ENCODE peak calls at places on chromosomes 3 and 15, in ten cellular contexts. W is CD8-positive, alpha-beta T cell; O is foreskin fibroblast; S is mammary epithelial cell; R is heart left ventricle; L is AG04450; H is AG09309; C is lower lobe of right lung; P is IMR-90; D is H9. I is an unnamed sample.

GRCh38 chr3:143643905-143644304 is 204.4 kb downstream of the SLC9A9 start:
- DNase-seq in D (no peak), H (no peak), L (no peak), P (no peak), R (no peak), O (peak; percentile 37), S (no peak), W (no peak), C (no peak), I (no peak)

GRCh38 chr3:149003653-149004305 is 12.4 kb downstream of the GYG1 start:
- DNase-seq in W (no peak), P (no peak), H (no peak), L (no peak), O (peak; percentile 12), D (no peak), R (no peak), C (no peak), S (peak; percentile 23), I (no peak)

GRCh38 chr3:149343951-149344350 is 10.5 kb upstream of the TM4SF18 start:
- DNase-seq in W (no peak), H (no peak), R (no peak), O (no peak), D (no peak), P (no peak), L (no peak), S (no peak), C (no peak), I (no peak)

GRCh38 chr3:31472479-31473390 is 60.0 kb upstream of the STT3B start:
- DNase-seq in S (peak; percentile 77), W (no peak), L (no peak), C (no peak), H (no peak), O (peak; percentile 3), P (peak; percentile 24), D (no peak), R (no peak), I (no peak)

GRCh38 chr15:31032959-31033358 is 41.5 kb upstream of the MTMR10 start:
- DNase-seq in R (no peak), L (peak; percentile 21), C (no peak), W (no peak), H (peak; percentile 86), P (peak; percentile 76), O (peak; percentile 52), S (no peak), D (no peak), I (no peak)

GRCh38 chr3:132283440-132283839 is 33.8 kb upstream of the ACP3 start:
- DNase-seq in C (no peak), P (no peak), D (no peak), W (no peak), O (peak; percentile 47), H (no peak), S (no peak), L (no peak), R (no peak), I (no peak)

GRCh38 chr3:128426128-128426921 is 40.4 kb downstream of the DNAJB8 start:
- DNase-seq in C (peak; percentile 64), O (peak; percentile 67), S (peak; percentile 10), W (peak; percentile 76), P (no peak), L (no peak), H (no peak), R (peak; percentile 36), D (peak; percentile 73), I (no peak)

GRCh38 chr3:188003188-188004171 is 150.5 kb upstream of the LPP start:
- DNase-seq in C (no peak), L (no peak), D (no peak), P (no peak), H (no peak), W (no peak), S (peak; percentile 13), R (no peak), O (no peak), I (no peak)

GRCh38 chr3:13947912-13948311 is 68.0 kb upstream of the WNT7A start:
- DNase-seq in C (no peak), S (no peak), D (peak; percentile 37), R (no peak), W (no peak), H (no peak), O (no peak), L (no peak), P (no peak), I (no peak)

GRCh38 chr3:125072310-125072709 is 16.5 kb upstream of the HEG1 start:
- DNase-seq in P (peak; percentile 63), L (no peak), H (no peak), O (peak; percentile 71), W (no peak), D (no peak), S (no peak), R (no peak), C (no peak), I (no peak)

GRCh38 chr3:117480981-117481380 is 771.4 kb downstream of the TUSC7 start:
- DNase-seq in P (no peak), D (no peak), L (no peak), S (no peak), R (no peak), W (no peak), O (no peak), H (no peak), C (no peak), I (no peak)

GRCh38 chr15:80662756-80663553 is 32.2 kb upstream of the ABHD17C start:
- DNase-seq in R (no peak), P (no peak), L (no peak), C (no peak), H (no peak), W (no peak), O (no peak), S (peak; percentile 95), D (no peak), I (no peak)

GRCh38 chr15:49154799-49155109 is 645 bp downstream of the COPS2 start:
- DNase-seq in W (no peak), R (no peak), O (no peak), P (no peak), C (no peak), D (no peak), H (no peak), S (no peak), L (no peak), I (no peak)

GRCh38 chr3:103389356-103389755 is 954.5 kb downstream of the ZPLD1 start:
- DNase-seq in C (no peak), P (no peak), S (no peak), D (no peak), O (no peak), R (no peak), L (no peak), W (no peak), H (no peak), I (no peak)

GRCh38 chr15:58224068-58224467 is 85.9 kb downstream of the AQP9 start:
- DNase-seq in D (no peak), W (no peak), L (no peak), P (no peak), H (no peak), O (no peak), C (no peak), S (no peak), R (peak; percentile 23), I (no peak)

GRCh38 chr15:77649610-77650009 is 16.9 kb upstream of the LINGO1 start:
- DNase-seq in H (no peak), P (no peak), L (no peak), D (no peak), C (no peak), S (no peak), W (no peak), O (no peak), R (no peak), I (no peak)

GRCh38 chr3:169165196-169166159 is 498.0 kb downstream of the MECOM start:
- DNase-seq in R (no peak), P (no peak), S (no peak), W (no peak), O (no peak), L (no peak), C (no peak), H (no peak), D (no peak), I (no peak)

GRCh38 chr3:141412936-141413354 is 44.6 kb downstream of the ZBTB38 start:
- DNase-seq in L (peak; percentile 66), S (peak; percentile 64), O (peak; percentile 86), P (peak; percentile 85), D (no peak), C (peak; percentile 89), W (peak; percentile 49), H (peak; percentile 82), R (peak; percentile 89), I (no peak)

GRCh38 chr3:30855390-30855789 is 39.1 kb downstream of the GADL1 start:
- DNase-seq in C (no peak), P (no peak), O (peak; percentile 59), L (no peak), H (peak; percentile 18), S (peak; percentile 9), W (no peak), R (no peak), D (no peak), I (no peak)

GRCh38 chr3:59300727-59301134 is 250.9 kb upstream of the CFAP20DC start:
- DNase-seq in D (no peak), C (no peak), P (peak; percentile 16), R (no peak), L (no peak), O (no peak), H (no peak), S (peak; percentile 88), W (no peak), I (no peak)

GRCh38 chr3:197021231-197021630 is 8.4 kb downstream of the MELTF start:
- DNase-seq in W (peak; percentile 41), P (no peak), S (no peak), D (peak; percentile 56), L (no peak), H (no peak), O (no peak), R (no peak), C (no peak), I (peak; percentile 90)
- TF ChIP-seq CTCF in W (no peak), P (no peak), S (no peak), D (no peak), L (no peak), H (no peak), O (no peak), R (no peak), C (no peak), I (no peak)

GRCh38 chr3:100089802-100090668 is 24.3 kb downstream of the FILIP1L start:
- DNase-seq in P (peak; percentile 69), W (no peak), C (no peak), D (peak; percentile 57), S (peak; percentile 39), H (no peak), L (peak; percentile 27), O (peak; percentile 89), R (peak; percentile 25), I (no peak)
- TF ChIP-seq CTCF in P (peak; percentile 59), W (no peak), C (no peak), D (peak; percentile 69), S (peak; percentile 69), H (peak; percentile 71), L (peak; percentile 77), O (peak; percentile 69), R (peak; percentile 15), I (peak; percentile 68)

GRCh38 chr3:159971311-159971710 is 17.3 kb upstream of the IL12A start:
- DNase-seq in O (no peak), C (no peak), L (no peak), H (no peak), D (no peak), S (no peak), W (no peak), R (no peak), P (no peak), I (no peak)
- TF ChIP-seq CTCF in O (no peak), C (no peak), L (no peak), H (no peak), D (no peak), S (no peak), W (no peak), R (no peak), P (no peak), I (no peak)

GRCh38 chr3:151075869-151076573 is 9.4 kb upstream of the MED12L start:
- DNase-seq in R (no peak), L (no peak), W (no peak), H (no peak), S (no peak), O (no peak), P (no peak), C (no peak), D (no peak), I (no peak)

GRCh38 chr3:151076626-151077025 is 8.8 kb upstream of the MED12L start:
- DNase-seq in C (no peak), D (no peak), H (no peak), O (no peak), R (no peak), W (no peak), P (no peak), L (no peak), S (no peak), I (no peak)
- TF ChIP-seq CTCF in C (no peak), D (no peak), H (no peak), O (no peak), R (no peak), W (no peak), P (no peak), L (no peak), S (no peak), I (no peak)

I was measured in chondrocyte.